ENCODE peak calls at places on chromosomes 3 and 15, in six cellular contexts. U, F, I, N, G and X are unnamed samples.

GRCh38 chr3:72753495-72753894 is 94.8 kb downstream of the SHQ1 start:
- DNase-seq in F (no peak), N (no peak), G (no peak), I (no peak), U (no peak), X (no peak)

GRCh38 chr15:64379216-64379960 is 1.9 kb downstream of the PCLAF start:
- DNase-seq in N (no peak), F (no peak), G (no peak), I (no peak), U (no peak), X (no peak)

GRCh38 chr15:70474682-70475438 is 288.5 kb downstream of the UACA start:
- DNase-seq in G (peak), I (peak), N (peak), U (peak), F (no peak), X (no peak)

GRCh38 chr3:73547427-73548036 is 77.2 kb downstream of the PDZRN3 start:
- DNase-seq in F (peak), I (no peak), G (no peak), U (no peak), N (no peak), X (no peak)

GRCh38 chr3:54056521-54056920 is 65.8 kb upstream of the CACNA2D3 start:
- DNase-seq in U (no peak), I (no peak), G (no peak), F (no peak), N (no peak), X (no peak)

GRCh38 chr3:126948980-126949535 is 33.9 kb upstream of the PLXNA1 start:
- DNase-seq in G (no peak), I (no peak), U (no peak), N (no peak), F (no peak), X (no peak)

GRCh38 chr3:3800076-3800448 is 831 bp downstream of the LRRN1 start:
- DNase-seq in I (no peak), U (no peak), G (peak), F (no peak), N (peak), X (peak)

GRCh38 chr15:35697549-35698299 is 151.8 kb upstream of the DPH6 start:
- DNase-seq in N (no peak), F (no peak), G (no peak), I (peak), U (no peak), X (no peak)

GRCh38 chr15:29821416-29822099 is 710 bp downstream of the TJP1 start:
- DNase-seq in U (peak), F (no peak), G (peak), I (peak), N (peak), X (peak)

GRCh38 chr15:41735033-41735432 is 39.3 kb upstream of the MAPKBP1 start:
- DNase-seq in G (no peak), N (no peak), U (no peak), I (no peak), F (no peak), X (no peak)

GRCh38 chr3:194300392-194300758 is 50.8 kb downstream of the CPN2 start:
- DNase-seq in U (no peak), I (no peak), G (peak), F (no peak), N (peak), X (peak)

GRCh38 chr3:138381950-138382715 is 33.8 kb downstream of the MRAS start:
- DNase-seq in U (no peak), I (no peak), N (no peak), G (peak), F (no peak), X (peak)

GRCh38 chr3:40397129-40397528 is 10.1 kb downstream of the ENTPD3 start:
- DNase-seq in U (no peak), G (no peak), N (no peak), F (no peak), I (no peak), X (no peak)

GRCh38 chr3:69199942-69200341 is 77.5 kb upstream of the LMOD3 start:
- DNase-seq in U (peak), G (no peak), N (no peak), I (no peak), F (no peak), X (no peak)

GRCh38 chr3:24502690-24503089 is 8.0 kb upstream of the THRB start:
- DNase-seq in U (no peak), G (no peak), N (no peak), I (no peak), F (no peak), X (no peak)

GRCh38 chr3:146375214-146375613 is 94.1 kb downstream of the PLSCR2 start:
- DNase-seq in F (no peak), U (no peak), N (no peak), I (no peak), G (no peak), X (no peak)

GRCh38 chr3:10437995-10438901 is 67.1 kb downstream of the ATP2B2 start:
- DNase-seq in N (no peak), U (no peak), F (peak), G (no peak), I (no peak), X (no peak)